ENCODE peak calls at places on chromosomes 6 and 20, in four cellular contexts. One of them, this sample, is unnamed.

GRCh38 chr6:47934023-47934422 is 152.2 kb downstream of the OPN5 start:
- DNase-seq in activated naive CD4-positive, alpha-beta T cell: no peak
- DNase-seq in stimulated activated CD8-positive, alpha-beta memory T cell treated with anti-CD3 and anti-CD28 coated beads, Interleukin-12 subunit alpha, Interleukin-12 subunit beta, amount 100 ng/mL, for 4 hours: no peak
- DNase-seq in heart left ventricle: peak
- DNase-seq in this sample: no peak

GRCh38 chr20:19723834-19724430 is 34.1 kb upstream of the RIN2 start:
- DNase-seq in activated naive CD4-positive, alpha-beta T cell: no peak
- DNase-seq in stimulated activated CD8-positive, alpha-beta memory T cell treated with anti-CD3 and anti-CD28 coated beads, Interleukin-12 subunit alpha, Interleukin-12 subunit beta, amount 100 ng/mL, for 4 hours: no peak
- DNase-seq in heart left ventricle: no peak
- DNase-seq in this sample: no peak

GRCh38 chr6:36692220-36692619 is 5.4 kb upstream of the RAB44 start:
- DNase-seq in activated naive CD4-positive, alpha-beta T cell: no peak
- DNase-seq in stimulated activated CD8-positive, alpha-beta memory T cell treated with anti-CD3 and anti-CD28 coated beads, Interleukin-12 subunit alpha, Interleukin-12 subunit beta, amount 100 ng/mL, for 4 hours: no peak
- DNase-seq in heart left ventricle: no peak
- DNase-seq in this sample: no peak

GRCh38 chr6:151721671-151722070 is 85.8 kb upstream of the ESR1 start:
- DNase-seq in activated naive CD4-positive, alpha-beta T cell: no peak
- DNase-seq in stimulated activated CD8-positive, alpha-beta memory T cell treated with anti-CD3 and anti-CD28 coated beads, Interleukin-12 subunit alpha, Interleukin-12 subunit beta, amount 100 ng/mL, for 4 hours: no peak
- DNase-seq in heart left ventricle: no peak
- DNase-seq in this sample: no peak

GRCh38 chr6:73073238-73073637 is 152.1 kb downstream of the KHDC1L start:
- DNase-seq in activated naive CD4-positive, alpha-beta T cell: no peak
- DNase-seq in stimulated activated CD8-positive, alpha-beta memory T cell treated with anti-CD3 and anti-CD28 coated beads, Interleukin-12 subunit alpha, Interleukin-12 subunit beta, amount 100 ng/mL, for 4 hours: no peak
- DNase-seq in heart left ventricle: no peak
- DNase-seq in this sample: no peak

GRCh38 chr6:45445749-45446454 is 68.2 kb upstream of the SUPT3H start:
- DNase-seq in activated naive CD4-positive, alpha-beta T cell: no peak
- DNase-seq in stimulated activated CD8-positive, alpha-beta memory T cell treated with anti-CD3 and anti-CD28 coated beads, Interleukin-12 subunit alpha, Interleukin-12 subunit beta, amount 100 ng/mL, for 4 hours: no peak
- DNase-seq in heart left ventricle: peak
- DNase-seq in this sample: peak

GRCh38 chr6:129206761-129207330 is 323.9 kb downstream of the LAMA2 start:
- DNase-seq in activated naive CD4-positive, alpha-beta T cell: no peak
- DNase-seq in stimulated activated CD8-positive, alpha-beta memory T cell treated with anti-CD3 and anti-CD28 coated beads, Interleukin-12 subunit alpha, Interleukin-12 subunit beta, amount 100 ng/mL, for 4 hours: no peak
- DNase-seq in heart left ventricle: no peak
- DNase-seq in this sample: no peak

GRCh38 chr6:44522871-44523270 is 135.4 kb downstream of the CDC5L start:
- DNase-seq in activated naive CD4-positive, alpha-beta T cell: no peak
- DNase-seq in stimulated activated CD8-positive, alpha-beta memory T cell treated with anti-CD3 and anti-CD28 coated beads, Interleukin-12 subunit alpha, Interleukin-12 subunit beta, amount 100 ng/mL, for 4 hours: no peak
- DNase-seq in heart left ventricle: no peak
- DNase-seq in this sample: no peak

GRCh38 chr20:31670371-31671228 is 32.9 kb downstream of the COX4I2 start:
- DNase-seq in activated naive CD4-positive, alpha-beta T cell: no peak
- DNase-seq in stimulated activated CD8-positive, alpha-beta memory T cell treated with anti-CD3 and anti-CD28 coated beads, Interleukin-12 subunit alpha, Interleukin-12 subunit beta, amount 100 ng/mL, for 4 hours: no peak
- DNase-seq in heart left ventricle: peak
- DNase-seq in this sample: no peak

GRCh38 chr6:150925655-150925928 is 60.1 kb downstream of the MTHFD1L start:
- DNase-seq in activated naive CD4-positive, alpha-beta T cell: no peak
- DNase-seq in stimulated activated CD8-positive, alpha-beta memory T cell treated with anti-CD3 and anti-CD28 coated beads, Interleukin-12 subunit alpha, Interleukin-12 subunit beta, amount 100 ng/mL, for 4 hours: no peak
- DNase-seq in heart left ventricle: no peak
- DNase-seq in this sample: no peak

GRCh38 chr6:150025201-150025917 is at the start of gene RAET1L:
- DNase-seq in activated naive CD4-positive, alpha-beta T cell: no peak
- DNase-seq in stimulated activated CD8-positive, alpha-beta memory T cell treated with anti-CD3 and anti-CD28 coated beads, Interleukin-12 subunit alpha, Interleukin-12 subunit beta, amount 100 ng/mL, for 4 hours: no peak
- DNase-seq in heart left ventricle: no peak
- DNase-seq in this sample: peak

GRCh38 chr6:142624978-142625715 is 319.8 kb downstream of the HIVEP2 start:
- DNase-seq in activated naive CD4-positive, alpha-beta T cell: no peak
- DNase-seq in stimulated activated CD8-positive, alpha-beta memory T cell treated with anti-CD3 and anti-CD28 coated beads, Interleukin-12 subunit alpha, Interleukin-12 subunit beta, amount 100 ng/mL, for 4 hours: no peak
- DNase-seq in heart left ventricle: no peak
- DNase-seq in this sample: no peak

GRCh38 chr6:84696181-84696580 is 68.2 kb downstream of the TBX18 start:
- DNase-seq in activated naive CD4-positive, alpha-beta T cell: no peak
- DNase-seq in stimulated activated CD8-positive, alpha-beta memory T cell treated with anti-CD3 and anti-CD28 coated beads, Interleukin-12 subunit alpha, Interleukin-12 subunit beta, amount 100 ng/mL, for 4 hours: no peak
- DNase-seq in heart left ventricle: no peak
- DNase-seq in this sample: no peak

GRCh38 chr6:25670793-25671513 is 18.9 kb downstream of the SCGN start:
- DNase-seq in activated naive CD4-positive, alpha-beta T cell: no peak
- DNase-seq in stimulated activated CD8-positive, alpha-beta memory T cell treated with anti-CD3 and anti-CD28 coated beads, Interleukin-12 subunit alpha, Interleukin-12 subunit beta, amount 100 ng/mL, for 4 hours: no peak
- DNase-seq in heart left ventricle: no peak
- DNase-seq in this sample: no peak

GRCh38 chr20:31985152-31985551 is 17.2 kb downstream of the XKR7 start:
- DNase-seq in activated naive CD4-positive, alpha-beta T cell: no peak
- DNase-seq in stimulated activated CD8-positive, alpha-beta memory T cell treated with anti-CD3 and anti-CD28 coated beads, Interleukin-12 subunit alpha, Interleukin-12 subunit beta, amount 100 ng/mL, for 4 hours: no peak
- DNase-seq in heart left ventricle: no peak
- DNase-seq in this sample: no peak

GRCh38 chr6:87920245-87920644 is 127.4 kb upstream of the SPACA1 start:
- DNase-seq in activated naive CD4-positive, alpha-beta T cell: no peak
- DNase-seq in stimulated activated CD8-positive, alpha-beta memory T cell treated with anti-CD3 and anti-CD28 coated beads, Interleukin-12 subunit alpha, Interleukin-12 subunit beta, amount 100 ng/mL, for 4 hours: no peak
- DNase-seq in heart left ventricle: no peak
- DNase-seq in this sample: no peak

GRCh38 chr6:80280258-80281010 is 174.0 kb downstream of the BCKDHB start:
- DNase-seq in activated naive CD4-positive, alpha-beta T cell: no peak
- DNase-seq in stimulated activated CD8-positive, alpha-beta memory T cell treated with anti-CD3 and anti-CD28 coated beads, Interleukin-12 subunit alpha, Interleukin-12 subunit beta, amount 100 ng/mL, for 4 hours: no peak
- DNase-seq in heart left ventricle: no peak
- DNase-seq in this sample: no peak

GRCh38 chr20:64131406-64131805 is 24.0 kb upstream of the NPBWR2 start:
- DNase-seq in activated naive CD4-positive, alpha-beta T cell: no peak
- DNase-seq in stimulated activated CD8-positive, alpha-beta memory T cell treated with anti-CD3 and anti-CD28 coated beads, Interleukin-12 subunit alpha, Interleukin-12 subunit beta, amount 100 ng/mL, for 4 hours: no peak
- DNase-seq in heart left ventricle: no peak
- DNase-seq in this sample: no peak

GRCh38 chr6:112409311-112409710 is 62.2 kb downstream of the RFPL4B start:
- DNase-seq in activated naive CD4-positive, alpha-beta T cell: no peak
- DNase-seq in stimulated activated CD8-positive, alpha-beta memory T cell treated with anti-CD3 and anti-CD28 coated beads, Interleukin-12 subunit alpha, Interleukin-12 subunit beta, amount 100 ng/mL, for 4 hours: no peak
- DNase-seq in heart left ventricle: no peak
- DNase-seq in this sample: no peak

GRCh38 chr6:7073810-7074525 is 33.8 kb upstream of the RREB1 start:
- DNase-seq in activated naive CD4-positive, alpha-beta T cell: peak
- DNase-seq in stimulated activated CD8-positive, alpha-beta memory T cell treated with anti-CD3 and anti-CD28 coated beads, Interleukin-12 subunit alpha, Interleukin-12 subunit beta, amount 100 ng/mL, for 4 hours: peak
- DNase-seq in heart left ventricle: peak
- DNase-seq in this sample: no peak

GRCh38 chr6:11803596-11803981 is 25.0 kb upstream of the ADTRP start:
- DNase-seq in activated naive CD4-positive, alpha-beta T cell: no peak
- DNase-seq in stimulated activated CD8-positive, alpha-beta memory T cell treated with anti-CD3 and anti-CD28 coated beads, Interleukin-12 subunit alpha, Interleukin-12 subunit beta, amount 100 ng/mL, for 4 hours: no peak
- DNase-seq in heart left ventricle: no peak
- DNase-seq in this sample: no peak

GRCh38 chr6:159112714-159113113 is 56.5 kb upstream of the FNDC1 start:
- DNase-seq in activated naive CD4-positive, alpha-beta T cell: no peak
- DNase-seq in stimulated activated CD8-positive, alpha-beta memory T cell treated with anti-CD3 and anti-CD28 coated beads, Interleukin-12 subunit alpha, Interleukin-12 subunit beta, amount 100 ng/mL, for 4 hours: no peak
- DNase-seq in heart left ventricle: no peak
- DNase-seq in this sample: no peak

GRCh38 chr6:39343461-39343870 is 21.0 kb upstream of the KCNK16 start:
- DNase-seq in activated naive CD4-positive, alpha-beta T cell: no peak
- DNase-seq in stimulated activated CD8-positive, alpha-beta memory T cell treated with anti-CD3 and anti-CD28 coated beads, Interleukin-12 subunit alpha, Interleukin-12 subunit beta, amount 100 ng/mL, for 4 hours: no peak
- DNase-seq in heart left ventricle: no peak
- DNase-seq in this sample: no peak

GRCh38 chr6:147022041-147022440 is 182.2 kb upstream of the STXBP5 start:
- DNase-seq in activated naive CD4-positive, alpha-beta T cell: no peak
- DNase-seq in stimulated activated CD8-positive, alpha-beta memory T cell treated with anti-CD3 and anti-CD28 coated beads, Interleukin-12 subunit alpha, Interleukin-12 subunit beta, amount 100 ng/mL, for 4 hours: no peak
- DNase-seq in heart left ventricle: no peak
- DNase-seq in this sample: no peak

GRCh38 chr6:140281236-140281635 is 906.8 kb upstream of the CITED2 start:
- DNase-seq in activated naive CD4-positive, alpha-beta T cell: no peak
- DNase-seq in stimulated activated CD8-positive, alpha-beta memory T cell treated with anti-CD3 and anti-CD28 coated beads, Interleukin-12 subunit alpha, Interleukin-12 subunit beta, amount 100 ng/mL, for 4 hours: no peak
- DNase-seq in heart left ventricle: no peak
- DNase-seq in this sample: no peak

GRCh38 chr6:44216677-44217331 is at the start of gene MYMX:
- DNase-seq in activated naive CD4-positive, alpha-beta T cell: no peak
- DNase-seq in stimulated activated CD8-positive, alpha-beta memory T cell treated with anti-CD3 and anti-CD28 coated beads, Interleukin-12 subunit alpha, Interleukin-12 subunit beta, amount 100 ng/mL, for 4 hours: no peak
- DNase-seq in heart left ventricle: peak
- DNase-seq in this sample: no peak

GRCh38 chr6:19536838-19537237 is 300.3 kb upstream of the ID4 start:
- DNase-seq in activated naive CD4-positive, alpha-beta T cell: no peak
- DNase-seq in stimulated activated CD8-positive, alpha-beta memory T cell treated with anti-CD3 and anti-CD28 coated beads, Interleukin-12 subunit alpha, Interleukin-12 subunit beta, amount 100 ng/mL, for 4 hours: no peak
- DNase-seq in heart left ventricle: no peak
- DNase-seq in this sample: no peak

GRCh38 chr6:132725471-132725870 is 11.6 kb upstream of the VNN1 start:
- DNase-seq in activated naive CD4-positive, alpha-beta T cell: no peak
- DNase-seq in stimulated activated CD8-positive, alpha-beta memory T cell treated with anti-CD3 and anti-CD28 coated beads, Interleukin-12 subunit alpha, Interleukin-12 subunit beta, amount 100 ng/mL, for 4 hours: no peak
- DNase-seq in heart left ventricle: no peak
- DNase-seq in this sample: no peak

GRCh38 chr6:467671-468082 is 76.1 kb downstream of the IRF4 start:
- DNase-seq in activated naive CD4-positive, alpha-beta T cell: no peak
- DNase-seq in stimulated activated CD8-positive, alpha-beta memory T cell treated with anti-CD3 and anti-CD28 coated beads, Interleukin-12 subunit alpha, Interleukin-12 subunit beta, amount 100 ng/mL, for 4 hours: no peak
- DNase-seq in heart left ventricle: no peak
- DNase-seq in this sample: no peak

GRCh38 chr6:60695232-60695631 is 1590.8 kb downstream of the KHDRBS2 start:
- DNase-seq in activated naive CD4-positive, alpha-beta T cell: no peak
- DNase-seq in stimulated activated CD8-positive, alpha-beta memory T cell treated with anti-CD3 and anti-CD28 coated beads, Interleukin-12 subunit alpha, Interleukin-12 subunit beta, amount 100 ng/mL, for 4 hours: no peak
- DNase-seq in heart left ventricle: no peak
- DNase-seq in this sample: no peak

GRCh38 chr6:151131346-151131745 is 108.4 kb upstream of the AKAP12 start:
- DNase-seq in activated naive CD4-positive, alpha-beta T cell: no peak
- DNase-seq in stimulated activated CD8-positive, alpha-beta memory T cell treated with anti-CD3 and anti-CD28 coated beads, Interleukin-12 subunit alpha, Interleukin-12 subunit beta, amount 100 ng/mL, for 4 hours: no peak
- DNase-seq in heart left ventricle: no peak
- DNase-seq in this sample: no peak

GRCh38 chr20:36162272-36162966 is 7.9 kb downstream of the EPB41L1 start:
- DNase-seq in activated naive CD4-positive, alpha-beta T cell: no peak
- DNase-seq in stimulated activated CD8-positive, alpha-beta memory T cell treated with anti-CD3 and anti-CD28 coated beads, Interleukin-12 subunit alpha, Interleukin-12 subunit beta, amount 100 ng/mL, for 4 hours: no peak
- DNase-seq in heart left ventricle: no peak
- DNase-seq in this sample: no peak

GRCh38 chr20:49452011-49452482 is 30.4 kb downstream of the KCNB1 start:
- DNase-seq in activated naive CD4-positive, alpha-beta T cell: no peak
- DNase-seq in stimulated activated CD8-positive, alpha-beta memory T cell treated with anti-CD3 and anti-CD28 coated beads, Interleukin-12 subunit alpha, Interleukin-12 subunit beta, amount 100 ng/mL, for 4 hours: no peak
- DNase-seq in heart left ventricle: peak
- DNase-seq in this sample: no peak

GRCh38 chr20:61311656-61312387 is 59.8 kb downstream of the CDH4 start:
- DNase-seq in activated naive CD4-positive, alpha-beta T cell: no peak
- DNase-seq in stimulated activated CD8-positive, alpha-beta memory T cell treated with anti-CD3 and anti-CD28 coated beads, Interleukin-12 subunit alpha, Interleukin-12 subunit beta, amount 100 ng/mL, for 4 hours: no peak
- DNase-seq in heart left ventricle: no peak
- DNase-seq in this sample: no peak

GRCh38 chr20:63051186-63051860 is 44.6 kb upstream of the BHLHE23 start:
- DNase-seq in activated naive CD4-positive, alpha-beta T cell: no peak
- DNase-seq in stimulated activated CD8-positive, alpha-beta memory T cell treated with anti-CD3 and anti-CD28 coated beads, Interleukin-12 subunit alpha, Interleukin-12 subunit beta, amount 100 ng/mL, for 4 hours: no peak
- DNase-seq in heart left ventricle: peak
- DNase-seq in this sample: no peak

This sample was measured in BJ.